ENCODE peak calls at places on chromosomes 4 and X, in eight cellular contexts. E, N, B, C, M, F, T and L are unnamed samples.
A peak's percentile ranks its signal among the peaks of the same experiment; 100 is the strongest.

GRCh38 chrX:149540133-149540620 is 635 bp upstream of the EOLA1 start:
- DNase-seq in E (no peak), N (peak; percentile 68), B (peak; percentile 55), C (peak; percentile 93), M (no peak), F (peak; percentile 64), T (peak; percentile 91), L (peak; percentile 82)

GRCh38 chr4:25818293-25819240 is 44.2 kb downstream of the SEL1L3 start:
- DNase-seq in E (peak; percentile 28), N (no peak), B (peak; percentile 42), C (no peak), M (no peak), F (no peak), T (no peak), L (peak; percentile 58)

GRCh38 chrX:72258174-72258573 is 18.9 kb downstream of the RPS4X start:
- DNase-seq in E (peak; percentile 62), N (no peak), B (no peak), C (no peak), M (no peak), F (no peak), T (no peak), L (no peak)

GRCh38 chrX:73127700-73128241 is 48.5 kb upstream of the PABPC1L2A start:
- DNase-seq in E (no peak), N (no peak), B (peak; percentile 0), C (no peak), M (peak; percentile 70), F (no peak), T (no peak), L (no peak)

GRCh38 chr4:7536876-7537275 is 102.1 kb upstream of the PSAPL1 start:
- DNase-seq in E (no peak), N (no peak), B (no peak), C (no peak), M (no peak), F (no peak), T (no peak), L (no peak)

GRCh38 chrX:116384406-116384805 is 52.0 kb upstream of the SLC6A14 start:
- DNase-seq in E (no peak), N (no peak), B (peak; percentile 27), C (no peak), M (no peak), F (no peak), T (no peak), L (no peak)

GRCh38 chrX:136261316-136261715 is 10.1 kb upstream of the MAP7D3 start:
- DNase-seq in E (no peak), N (no peak), B (peak; percentile 38), C (no peak), M (no peak), F (no peak), T (no peak), L (no peak)

GRCh38 chr4:94640151-94640550 is 117.6 kb upstream of the BMPR1B start:
- DNase-seq in E (no peak), N (no peak), B (no peak), C (no peak), M (no peak), F (no peak), T (no peak), L (no peak)

GRCh38 chr4:61027939-61028338 is 172.2 kb upstream of the ADGRL3 start:
- DNase-seq in E (no peak), N (no peak), B (no peak), C (no peak), M (no peak), F (no peak), T (no peak), L (no peak)

DNA sequence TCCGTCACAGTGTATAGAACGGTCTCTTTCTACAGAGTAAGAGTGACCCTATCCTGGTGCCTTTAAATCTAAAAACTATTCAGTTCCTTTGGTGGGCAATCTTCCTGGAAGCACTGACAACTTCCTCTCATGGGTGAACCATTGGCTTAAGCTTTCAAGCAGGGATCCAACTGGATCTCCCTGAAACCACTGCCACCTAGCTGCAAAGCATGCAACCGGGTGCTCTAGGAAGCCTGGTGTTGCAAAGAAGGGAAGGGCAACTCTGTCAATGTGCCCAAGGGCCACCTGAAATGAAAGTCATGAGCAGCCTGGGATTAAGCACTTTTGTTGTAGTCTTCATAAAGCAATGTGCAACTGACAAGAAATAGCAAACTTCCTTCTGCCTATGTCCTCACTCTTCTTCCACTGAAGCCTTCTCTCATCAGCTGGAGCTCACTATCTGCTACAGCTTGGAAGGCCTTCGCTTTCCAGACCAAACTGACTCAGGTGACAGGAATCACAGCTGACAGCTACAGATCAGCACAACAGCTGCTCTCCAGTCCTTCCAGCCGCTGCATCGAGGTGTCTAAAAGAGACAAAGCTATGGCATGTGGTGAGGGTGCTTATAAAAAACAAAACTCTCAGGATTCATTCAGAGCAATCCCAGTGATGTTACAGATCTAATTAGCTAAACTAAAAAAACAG is 46.1 kb downstream of the SETD7 start:
- DNase-seq in E (no peak), N (no peak), B (peak; percentile 20), C (no peak), M (peak; percentile 66), F (no peak), T (no peak), L (no peak)
- TF ChIP-seq CTCF in E (no peak), N (peak; percentile 7), B (peak; percentile 50), C (peak; percentile 47), M (peak; percentile 71), F (peak; percentile 44), T (peak; percentile 23), L (peak; percentile 49)

DNA sequence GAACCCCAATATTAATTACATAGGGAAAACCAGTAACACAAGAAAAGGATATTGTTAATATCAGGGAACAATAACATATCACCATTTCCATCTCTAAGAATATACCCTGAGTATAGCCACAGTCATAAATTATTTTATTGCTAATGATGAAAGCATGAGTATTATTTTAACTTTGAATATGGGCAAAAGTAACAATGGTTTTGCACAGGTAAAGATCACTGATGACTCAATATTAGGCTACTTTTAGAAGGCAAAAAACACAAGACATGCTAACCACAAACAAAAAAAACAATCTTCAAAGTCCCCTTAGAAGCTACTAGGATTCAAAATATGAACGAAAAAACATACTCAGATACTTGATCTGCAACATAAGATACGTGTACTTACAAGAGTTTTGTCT is 36.5 kb downstream of the THOC2 start:
- DNase-seq in E (no peak), N (peak; percentile 43), B (no peak), C (no peak), M (no peak), F (no peak), T (no peak), L (no peak)
- TF ChIP-seq CTCF in E (no peak), N (no peak), B (no peak), C (no peak), M (no peak), F (no peak), T (no peak), L (no peak)

DNA sequence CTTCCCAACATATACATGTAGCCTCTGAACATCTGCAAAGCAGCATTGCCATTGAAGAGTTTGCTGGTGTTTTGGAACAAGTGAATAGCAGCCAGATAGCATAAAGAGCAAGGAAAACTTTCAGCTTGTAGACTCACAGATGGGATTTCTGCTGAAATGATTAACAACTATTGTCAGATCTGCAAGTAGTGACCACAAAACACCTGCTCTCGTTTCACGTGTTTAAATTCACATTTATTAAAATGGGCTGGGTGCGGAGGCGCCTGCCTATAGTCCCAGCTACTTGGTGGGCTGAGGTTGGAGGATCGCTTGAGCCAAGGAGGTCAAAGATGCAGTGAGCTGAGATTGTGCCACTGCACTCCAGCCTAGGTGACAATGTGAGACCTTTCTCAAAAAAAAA is 123.8 kb downstream of the SPRY1 start:
- DNase-seq in E (no peak), N (no peak), B (no peak), C (no peak), M (no peak), F (no peak), T (no peak), L (no peak)
- TF ChIP-seq CTCF in E (no peak), N (no peak), B (no peak), C (no peak), M (no peak), F (no peak), T (no peak), L (no peak)

DNA sequence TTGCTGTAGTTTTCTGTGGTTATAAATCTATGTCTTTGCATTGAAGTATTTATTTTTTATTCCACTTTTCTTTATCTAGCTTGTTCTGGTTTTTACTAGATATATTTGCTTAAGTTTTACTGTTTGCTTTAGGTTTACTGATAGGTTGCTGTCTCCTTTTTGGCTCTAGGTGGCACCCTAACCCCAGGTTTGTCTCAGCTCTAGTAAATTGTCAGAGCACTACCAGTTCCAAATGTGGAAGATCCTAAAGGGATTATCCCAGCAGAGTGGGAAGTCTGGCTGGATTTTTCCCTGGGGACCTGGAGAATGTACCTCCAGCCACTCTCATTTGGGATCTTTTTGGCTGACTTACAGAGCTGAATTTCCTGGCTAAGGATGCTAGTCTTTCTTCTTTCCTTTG is 106.1 kb downstream of the PBDC1 start:
- DNase-seq in E (peak; percentile 9), N (peak; percentile 29), B (peak; percentile 33), C (no peak), M (peak; percentile 39), F (no peak), T (no peak), L (peak; percentile 11)
- TF ChIP-seq CTCF in E (peak; percentile 45), N (peak; percentile 61), B (peak; percentile 47), C (peak; percentile 59), M (peak; percentile 75), F (peak; percentile 67), T (peak; percentile 49), L (peak; percentile 47)

GRCh38 chr4:144611850-144612249 is 34.1 kb upstream of the HHIP start:
- DNase-seq in E (no peak), N (peak; percentile 22), B (peak; percentile 20), C (no peak), M (peak; percentile 37), F (no peak), T (no peak), L (no peak)
- TF ChIP-seq CTCF in E (peak; percentile 25), N (peak; percentile 62), B (peak; percentile 69), C (no peak), M (peak; percentile 74), F (peak; percentile 58), T (no peak), L (peak; percentile 59)

GRCh38 chrX:12950851-12951589 is 23.9 kb upstream of the TMSB4X start:
- DNase-seq in E (no peak), N (no peak), B (no peak), C (no peak), M (peak; percentile 83), F (no peak), T (no peak), L (no peak)
- TF ChIP-seq CTCF in E (no peak), N (peak; percentile 35), B (peak; percentile 3), C (no peak), M (peak; percentile 75), F (peak; percentile 51), T (no peak), L (no peak)